ENCODE peak calls at places on chromosomes 16 and 17, in four cellular contexts. One of them, this sample, is unnamed.
A peak's percentile ranks its signal among the peaks of the same experiment; 100 is the strongest.

GRCh38 chr16:19815418-19815817 is 69.2 kb downstream of the GPRC5B start:
- DNase-seq in mesothelial cell of epicardium: no peak
- DNase-seq in tibial artery: no peak
- DNase-seq in progenitor cell of endocrine pancreas: no peak
- DNase-seq in this sample: no peak

GRCh38 chr17:48549909-48550308 is 5.0 kb upstream of the HOXB2 start:
- DNase-seq in mesothelial cell of epicardium: no peak
- DNase-seq in tibial artery: no peak
- DNase-seq in progenitor cell of endocrine pancreas: no peak
- DNase-seq in this sample: no peak

GRCh38 chr16:1309888-1310831 is 724 bp downstream of the UBE2I start:
- DNase-seq in mesothelial cell of epicardium: no peak
- DNase-seq in tibial artery: peak; percentile 82
- DNase-seq in progenitor cell of endocrine pancreas: no peak
- DNase-seq in this sample: no peak

GRCh38 chr17:79978545-79978852 is 57.2 kb downstream of the TBC1D16 start:
- DNase-seq in mesothelial cell of epicardium: no peak
- DNase-seq in tibial artery: no peak
- DNase-seq in progenitor cell of endocrine pancreas: no peak
- DNase-seq in this sample: no peak

GRCh38 chr17:79360196-79360595 is 250.7 kb downstream of the RBFOX3 start:
- DNase-seq in mesothelial cell of epicardium: no peak
- DNase-seq in tibial artery: no peak
- DNase-seq in progenitor cell of endocrine pancreas: no peak
- DNase-seq in this sample: no peak

GRCh38 chr16:70715113-70715711 is 29.4 kb upstream of the MTSS2 start:
- DNase-seq in mesothelial cell of epicardium: peak; percentile 69
- DNase-seq in tibial artery: peak; percentile 99
- DNase-seq in progenitor cell of endocrine pancreas: no peak
- DNase-seq in this sample: no peak

GRCh38 chr17:10845388-10845751 is 7.5 kb upstream of the PIRT start:
- DNase-seq in mesothelial cell of epicardium: no peak
- DNase-seq in tibial artery: no peak
- DNase-seq in progenitor cell of endocrine pancreas: no peak
- DNase-seq in this sample: no peak

GRCh38 chr17:57551321-57552079 is 193.6 kb downstream of the CCDC182 start:
- DNase-seq in mesothelial cell of epicardium: no peak
- DNase-seq in tibial artery: no peak
- DNase-seq in progenitor cell of endocrine pancreas: no peak
- DNase-seq in this sample: no peak

GRCh38 chr17:50547736-50548083 is 736 bp downstream of the SPATA20 start:
- DNase-seq in mesothelial cell of epicardium: no peak
- DNase-seq in tibial artery: no peak
- DNase-seq in progenitor cell of endocrine pancreas: no peak
- DNase-seq in this sample: no peak

GRCh38 chr17:76091526-76092285 is 11.9 kb downstream of the EXOC7 start:
- DNase-seq in mesothelial cell of epicardium: no peak
- DNase-seq in tibial artery: no peak
- DNase-seq in progenitor cell of endocrine pancreas: no peak
- DNase-seq in this sample: no peak

GRCh38 chr17:27756467-27757371 is 43.6 kb downstream of the NOS2 start:
- DNase-seq in mesothelial cell of epicardium: peak; percentile 68
- DNase-seq in tibial artery: peak; percentile 63
- DNase-seq in progenitor cell of endocrine pancreas: peak; percentile 52
- DNase-seq in this sample: peak; percentile 68

GRCh38 chr17:58120195-58120822 is 27.9 kb upstream of the OR4D1 start:
- DNase-seq in mesothelial cell of epicardium: peak; percentile 60
- DNase-seq in tibial artery: no peak
- DNase-seq in progenitor cell of endocrine pancreas: peak; percentile 50
- DNase-seq in this sample: peak; percentile 57

GRCh38 chr16:12092347-12092882 is 115.9 kb downstream of the SNX29 start:
- DNase-seq in mesothelial cell of epicardium: no peak
- DNase-seq in tibial artery: peak; percentile 21
- DNase-seq in progenitor cell of endocrine pancreas: no peak
- DNase-seq in this sample: no peak

GRCh38 chr16:12091569-12092346 is 115.2 kb downstream of the SNX29 start:
- DNase-seq in mesothelial cell of epicardium: no peak
- DNase-seq in tibial artery: peak; percentile 42
- DNase-seq in progenitor cell of endocrine pancreas: no peak
- DNase-seq in this sample: no peak

GRCh38 chr16:12087901-12088364 is 111.4 kb downstream of the SNX29 start:
- DNase-seq in mesothelial cell of epicardium: no peak
- DNase-seq in tibial artery: no peak
- DNase-seq in progenitor cell of endocrine pancreas: no peak
- DNase-seq in this sample: no peak

GRCh38 chr16:12089492-12090161 is 113.1 kb downstream of the SNX29 start:
- DNase-seq in mesothelial cell of epicardium: no peak
- DNase-seq in tibial artery: peak; percentile 65
- DNase-seq in progenitor cell of endocrine pancreas: no peak
- DNase-seq in this sample: no peak

DNA sequence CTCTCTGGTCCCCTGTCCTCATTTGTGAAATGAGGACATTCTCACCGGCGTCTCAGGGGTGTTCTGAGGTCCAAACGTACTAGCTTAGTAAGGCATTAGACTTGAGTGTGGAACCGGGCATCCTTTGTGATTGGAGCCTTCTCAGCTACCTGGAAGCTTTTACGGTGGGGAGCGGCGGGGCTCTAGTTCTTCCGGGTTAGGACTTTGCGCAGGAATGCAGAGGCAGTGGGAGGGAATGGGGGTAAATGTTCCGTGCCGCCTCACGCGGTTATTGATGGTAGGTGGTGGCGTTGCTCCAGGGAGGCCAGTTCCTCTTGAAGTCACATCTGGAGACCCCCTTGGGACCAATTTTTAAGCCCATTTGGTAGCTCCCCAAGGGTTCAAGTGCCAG is 113.6 kb downstream of the SNX29 start:
- DNase-seq in mesothelial cell of epicardium: no peak
- DNase-seq in tibial artery: peak; percentile 48
- DNase-seq in progenitor cell of endocrine pancreas: no peak
- DNase-seq in this sample: no peak
- TF ChIP-seq CTCF in mesothelial cell of epicardium: no peak
- TF ChIP-seq CTCF in tibial artery: no peak
- TF ChIP-seq CTCF in progenitor cell of endocrine pancreas: no peak
- TF ChIP-seq CTCF in this sample: no peak

DNA sequence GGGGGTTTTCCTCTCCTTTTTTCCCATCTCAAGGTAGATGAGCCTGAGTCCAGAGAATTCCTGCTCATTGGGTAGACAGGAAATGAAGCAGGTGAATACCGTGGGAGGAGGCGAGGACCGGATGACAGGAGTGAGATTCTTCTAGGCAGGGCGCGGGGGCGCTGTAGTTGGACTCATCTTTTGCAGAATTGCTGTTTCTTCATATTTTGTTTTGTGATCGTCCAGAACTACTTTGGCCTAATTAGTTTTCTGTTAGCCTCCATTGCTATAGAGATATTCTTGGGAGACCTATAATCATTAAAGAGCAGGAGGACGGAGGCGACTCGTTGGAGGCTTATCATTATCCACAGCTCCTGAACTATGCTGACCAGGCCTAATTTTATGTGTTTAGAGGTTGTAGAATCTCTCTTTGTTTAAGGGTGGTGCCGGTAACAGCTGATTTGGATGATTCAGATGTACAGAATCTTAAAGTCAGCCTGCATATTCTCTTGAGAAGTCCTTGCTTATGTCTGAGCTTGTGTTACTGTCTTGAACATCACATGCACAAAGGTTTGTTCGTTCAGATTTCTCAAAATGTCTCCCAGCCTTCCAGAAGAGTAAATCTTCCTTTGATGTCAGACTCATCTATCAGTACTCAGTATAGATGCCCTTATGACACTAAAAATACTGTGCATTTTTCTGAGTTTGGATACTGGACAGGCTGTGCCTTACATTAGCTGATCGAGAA is 741 bp downstream of the ATP6V0A1 start:
- DNase-seq in mesothelial cell of epicardium: peak; percentile 45
- DNase-seq in tibial artery: peak; percentile 74
- DNase-seq in progenitor cell of endocrine pancreas: no peak
- DNase-seq in this sample: peak; percentile 11
- TF ChIP-seq CTCF in mesothelial cell of epicardium: no peak
- TF ChIP-seq CTCF in tibial artery: no peak
- TF ChIP-seq CTCF in progenitor cell of endocrine pancreas: peak; percentile 36
- TF ChIP-seq CTCF in this sample: peak; percentile 49

GRCh38 chr17:42347198-42347597 is 41.0 kb downstream of the STAT3 start:
- DNase-seq in mesothelial cell of epicardium: no peak
- DNase-seq in tibial artery: peak; percentile 76
- DNase-seq in progenitor cell of endocrine pancreas: no peak
- DNase-seq in this sample: no peak
- TF ChIP-seq CTCF in mesothelial cell of epicardium: no peak
- TF ChIP-seq CTCF in tibial artery: no peak
- TF ChIP-seq CTCF in progenitor cell of endocrine pancreas: no peak
- TF ChIP-seq CTCF in this sample: no peak

DNA sequence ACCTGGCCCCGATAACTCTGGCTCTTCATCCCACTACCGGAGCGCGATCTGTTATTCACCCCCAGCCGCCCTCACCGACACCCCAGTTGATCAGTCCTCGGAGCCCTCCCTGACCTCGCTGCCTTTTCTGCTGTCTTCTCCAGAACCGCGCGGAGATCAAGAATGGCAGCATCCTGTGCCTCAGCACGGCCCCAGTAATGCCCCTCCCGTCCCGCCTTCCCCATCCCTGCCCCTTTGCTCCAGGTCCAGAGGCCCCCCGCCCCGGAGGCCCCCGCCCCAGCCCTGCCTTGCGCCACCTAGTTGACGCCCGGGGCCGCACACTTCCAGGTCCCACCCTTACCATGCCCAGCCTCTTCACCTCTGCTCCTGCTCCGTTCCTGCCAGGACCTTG is 872 bp downstream of the ELMO3 start:
- DNase-seq in mesothelial cell of epicardium: no peak
- DNase-seq in tibial artery: no peak
- DNase-seq in progenitor cell of endocrine pancreas: no peak
- DNase-seq in this sample: no peak
- TF ChIP-seq CTCF in mesothelial cell of epicardium: peak; percentile 22
- TF ChIP-seq CTCF in tibial artery: no peak
- TF ChIP-seq CTCF in progenitor cell of endocrine pancreas: no peak
- TF ChIP-seq CTCF in this sample: peak; percentile 9

GRCh38 chr17:68794636-68795503 is 160.3 kb downstream of the ABCA8 start:
- DNase-seq in mesothelial cell of epicardium: no peak
- DNase-seq in tibial artery: no peak
- DNase-seq in progenitor cell of endocrine pancreas: no peak
- DNase-seq in this sample: peak; percentile 22
- TF ChIP-seq CTCF in mesothelial cell of epicardium: peak; percentile 41
- TF ChIP-seq CTCF in tibial artery: no peak
- TF ChIP-seq CTCF in progenitor cell of endocrine pancreas: peak; percentile 16
- TF ChIP-seq CTCF in this sample: peak; percentile 48

GRCh38 chr17:75069783-75070182 is 18.0 kb upstream of the SLC16A5 start:
- DNase-seq in mesothelial cell of epicardium: no peak
- DNase-seq in tibial artery: no peak
- DNase-seq in progenitor cell of endocrine pancreas: no peak
- DNase-seq in this sample: no peak
- TF ChIP-seq CTCF in mesothelial cell of epicardium: peak; percentile 11
- TF ChIP-seq CTCF in tibial artery: no peak
- TF ChIP-seq CTCF in progenitor cell of endocrine pancreas: no peak
- TF ChIP-seq CTCF in this sample: no peak

GRCh38 chr16:89426736-89427525 is 63.4 kb downstream of the ANKRD11 start:
- DNase-seq in mesothelial cell of epicardium: no peak
- DNase-seq in tibial artery: no peak
- DNase-seq in progenitor cell of endocrine pancreas: no peak
- DNase-seq in this sample: no peak
- TF ChIP-seq CTCF in mesothelial cell of epicardium: no peak
- TF ChIP-seq CTCF in tibial artery: no peak
- TF ChIP-seq CTCF in progenitor cell of endocrine pancreas: no peak
- TF ChIP-seq CTCF in this sample: no peak

GRCh38 chr17:17434477-17434876 is 42.3 kb upstream of the MED9 start:
- DNase-seq in mesothelial cell of epicardium: no peak
- DNase-seq in tibial artery: no peak
- DNase-seq in progenitor cell of endocrine pancreas: no peak
- DNase-seq in this sample: no peak

GRCh38 chr17:17437461-17437860 is 39.3 kb upstream of the MED9 start:
- DNase-seq in mesothelial cell of epicardium: no peak
- DNase-seq in tibial artery: no peak
- DNase-seq in progenitor cell of endocrine pancreas: no peak
- DNase-seq in this sample: no peak

GRCh38 chr17:17437893-17438292 is 38.9 kb upstream of the MED9 start:
- DNase-seq in mesothelial cell of epicardium: no peak
- DNase-seq in tibial artery: no peak
- DNase-seq in progenitor cell of endocrine pancreas: no peak
- DNase-seq in this sample: no peak

GRCh38 chr17:17433260-17433659 is 43.5 kb upstream of the MED9 start:
- DNase-seq in mesothelial cell of epicardium: no peak
- DNase-seq in tibial artery: no peak
- DNase-seq in progenitor cell of endocrine pancreas: no peak
- DNase-seq in this sample: no peak

DNA sequence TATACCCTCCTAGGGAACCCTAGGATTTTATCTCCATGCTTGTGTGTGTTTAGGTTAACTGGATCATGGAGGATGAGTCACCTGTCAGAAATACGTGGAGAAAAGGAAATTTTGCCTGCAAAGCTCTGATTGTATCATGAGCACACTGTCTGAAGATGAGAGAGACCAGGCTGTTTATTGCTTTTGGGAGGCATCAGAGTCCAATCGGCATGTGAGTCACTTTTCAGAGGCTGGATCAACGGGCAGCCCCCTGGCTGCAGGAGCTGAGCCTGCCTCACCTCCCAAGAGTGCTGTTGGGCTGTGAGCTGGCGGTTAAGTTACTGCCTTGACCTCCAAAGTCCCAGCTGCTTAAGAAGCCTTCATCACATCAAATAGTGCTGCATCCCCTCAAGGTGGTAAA is 41.5 kb upstream of the MED9 start:
- DNase-seq in mesothelial cell of epicardium: no peak
- DNase-seq in tibial artery: no peak
- DNase-seq in progenitor cell of endocrine pancreas: no peak
- DNase-seq in this sample: no peak
- TF ChIP-seq CTCF in mesothelial cell of epicardium: no peak
- TF ChIP-seq CTCF in tibial artery: no peak
- TF ChIP-seq CTCF in progenitor cell of endocrine pancreas: no peak
- TF ChIP-seq CTCF in this sample: peak; percentile 13

DNA sequence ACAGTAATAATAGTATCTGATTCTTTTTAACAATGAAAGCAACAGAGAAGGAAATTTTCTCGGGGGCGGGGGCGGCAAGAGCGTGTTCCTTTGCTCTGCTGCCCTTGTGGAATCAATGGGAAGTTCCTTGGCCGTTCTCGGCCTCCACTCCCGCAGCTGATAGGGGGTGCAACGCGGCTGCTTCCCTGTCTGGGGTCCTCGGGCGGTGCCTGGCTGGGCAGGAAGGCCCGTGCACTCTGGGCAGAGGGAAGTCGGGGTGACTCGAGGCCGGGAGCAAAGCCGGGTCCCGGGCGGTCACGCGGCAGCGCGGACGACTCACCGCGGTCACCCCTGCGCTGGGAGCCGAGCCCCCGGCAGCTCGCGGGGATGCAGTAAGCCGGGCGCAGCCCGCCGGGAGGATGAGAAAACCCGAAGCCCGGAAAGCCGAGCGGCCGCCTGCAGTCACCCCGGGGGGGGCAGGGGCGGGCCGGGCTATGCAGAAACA is 2.5 kb downstream of the TUBB3 start:
- DNase-seq in mesothelial cell of epicardium: no peak
- DNase-seq in tibial artery: no peak
- DNase-seq in progenitor cell of endocrine pancreas: no peak
- DNase-seq in this sample: no peak
- TF ChIP-seq CTCF in mesothelial cell of epicardium: no peak
- TF ChIP-seq CTCF in tibial artery: no peak
- TF ChIP-seq CTCF in progenitor cell of endocrine pancreas: no peak
- TF ChIP-seq CTCF in this sample: no peak

GRCh38 chr17:15213381-15214087 is 51.6 kb downstream of the PMP22 start:
- DNase-seq in mesothelial cell of epicardium: no peak
- DNase-seq in tibial artery: no peak
- DNase-seq in progenitor cell of endocrine pancreas: no peak
- DNase-seq in this sample: peak; percentile 29
- TF ChIP-seq CTCF in mesothelial cell of epicardium: no peak
- TF ChIP-seq CTCF in tibial artery: no peak
- TF ChIP-seq CTCF in progenitor cell of endocrine pancreas: peak; percentile 65
- TF ChIP-seq CTCF in this sample: peak; percentile 63

This sample was measured in neural crest cell.